ENCODE peak calls at places on chromosomes 7 and 10, in five cellular contexts. L is IMR-90, G is fibroblast of mammary gland, F is mammary epithelial cell, K is amniotic epithelial cell. E is an unnamed sample.

GRCh38 chr7:2680792-2681490 is 7.1 kb upstream of the AMZ1 start:
- DNase-seq in L (peak; percentile 41), G (peak; percentile 73), F (peak; percentile 46), K (peak; percentile 53), E (peak; percentile 72)

GRCh38 chr7:5692112-5692844 is 89.2 kb downstream of the RNF216 start:
- DNase-seq in L (peak; percentile 98), G (peak; percentile 99), F (peak; percentile 93), K (peak; percentile 99), E (peak; percentile 97)

GRCh38 chr7:148543-148931 is 43.8 kb upstream of the FAM20C start:
- DNase-seq in L (no peak), G (no peak), F (no peak), K (no peak), E (no peak)

GRCh38 chr10:33743429-33743857 is 409.0 kb upstream of the NRP1 start:
- DNase-seq in L (no peak), G (no peak), F (no peak), K (no peak), E (no peak)

GRCh38 chr10:63491558-63492316 is 26.0 kb upstream of the JMJD1C start:
- DNase-seq in L (peak; percentile 74), G (peak; percentile 93), F (peak; percentile 81), K (peak; percentile 92), E (peak; percentile 93)

GRCh38 chr7:103106336-103107070 is 31.6 kb downstream of the ARMC10 start:
- DNase-seq in L (peak; percentile 16), G (no peak), F (no peak), K (peak; percentile 38), E (peak; percentile 55)

GRCh38 chr7:70133291-70133690 is 535.0 kb downstream of the AUTS2 start:
- DNase-seq in L (no peak), G (no peak), F (no peak), K (no peak), E (no peak)

GRCh38 chr7:155515318-155515717 is 31.0 kb downstream of the CNPY1 start:
- DNase-seq in L (no peak), G (no peak), F (no peak), K (no peak), E (no peak)

GRCh38 chr10:22159180-22159579 is 58.6 kb downstream of the EBLN1 start:
- DNase-seq in L (no peak), G (no peak), F (no peak), K (no peak), E (no peak)

GRCh38 chr7:94481246-94481645 is 28.4 kb upstream of the CASD1 start:
- DNase-seq in L (no peak), G (no peak), F (no peak), K (no peak), E (no peak)

GRCh38 chr7:68980011-68980410 is 618.3 kb upstream of the AUTS2 start:
- DNase-seq in L (no peak), G (peak; percentile 78), F (no peak), K (peak; percentile 29), E (peak; percentile 28)